ENCODE peak calls at places on chromosomes 4 and X, in four cellular contexts. Q, J, N and K are unnamed samples.
A peak's percentile ranks its signal among the peaks of the same experiment; 100 is the strongest.

GRCh38 chrX:141897690-141898089 is 6.0 kb upstream of the MAGEC1 start:
- DNase-seq in J (no peak), N (no peak), Q (no peak), K (no peak)

GRCh38 chrX:134738986-134739744 is 80.9 kb upstream of the PLAC1 start:
- DNase-seq in J (no peak), N (no peak), Q (no peak), K (no peak)

GRCh38 chr4:82790060-82790660 is 8.4 kb downstream of the SCD5 start:
- DNase-seq in Q (no peak), J (no peak), N (no peak), K (no peak)

GRCh38 chr4:1152284-1152683 is 20.1 kb downstream of the SPON2 start:
- DNase-seq in J (no peak), N (no peak), Q (no peak), K (no peak)

GRCh38 chr4:149838036-149838435 is 22.4 kb upstream of the IQCM start:
- DNase-seq in Q (no peak), N (no peak), J (no peak), K (no peak)

GRCh38 chr4:73853246-73853704 is at the start of gene PF4V1:
- DNase-seq in Q (no peak), J (peak; percentile 8), N (peak; percentile 76), K (peak; percentile 70)

GRCh38 chr4:84319124-84319523 is 180.0 kb downstream of the NKX6-1 start:
- DNase-seq in J (no peak), Q (no peak), N (no peak), K (peak; percentile 71)

GRCh38 chr4:25843340-25844097 is 19.3 kb downstream of the SEL1L3 start:
- DNase-seq in N (peak; percentile 63), J (no peak), Q (peak; percentile 20), K (peak; percentile 81)

GRCh38 chrX:107154787-107155620 is 36.4 kb upstream of the RBM41 start:
- DNase-seq in N (no peak), Q (no peak), J (no peak), K (no peak)

GRCh38 chr4:127188847-127189246 is 443.9 kb upstream of the INTU start:
- DNase-seq in Q (peak; percentile 42), J (peak; percentile 11), N (no peak), K (no peak)

GRCh38 chr4:184347251-184348239 is 126.8 kb downstream of the IRF2 start:
- DNase-seq in N (no peak), Q (no peak), J (peak; percentile 68), K (no peak)

GRCh38 chr4:144721994-144722393 is 76.0 kb downstream of the HHIP start:
- DNase-seq in N (no peak), J (no peak), Q (no peak), K (no peak)

GRCh38 chrX:40282901-40283674 is 185.3 kb upstream of the BCOR start:
- DNase-seq in N (no peak), Q (no peak), J (no peak), K (no peak)

GRCh38 chr4:67934628-67935027 is 28.7 kb downstream of the TMPRSS11A start:
- DNase-seq in N (no peak), Q (no peak), J (no peak), K (no peak)

GRCh38 chrX:9166566-9166909 is 132.6 kb upstream of the FAM9B start:
- DNase-seq in Q (no peak), J (no peak), N (no peak), K (no peak)

GRCh38 chrX:141278306-141278705 is 36.0 kb upstream of the SPANXC start:
- DNase-seq in J (peak; percentile 31), Q (peak; percentile 19), N (no peak), K (no peak)

GRCh38 chr4:139815646-139816601 is 150.3 kb downstream of the MGST2 start:
- DNase-seq in Q (peak; percentile 66), N (no peak), J (peak; percentile 29), K (no peak)

GRCh38 chr4:7874838-7875237 is 64.8 kb downstream of the AFAP1 start:
- DNase-seq in J (no peak), N (no peak), Q (no peak), K (no peak)

GRCh38 chr4:24278693-24279092 is 305.7 kb downstream of the DHX15 start:
- DNase-seq in N (no peak), Q (no peak), J (no peak), K (no peak)

GRCh38 chr4:163367651-163368050 is 24.0 kb downstream of the NPY5R start:
- DNase-seq in J (no peak), N (no peak), Q (no peak), K (no peak)

GRCh38 chr4:152981278-152981677 is 45.2 kb downstream of the FHDC1 start:
- DNase-seq in J (no peak), Q (no peak), N (no peak), K (no peak)

GRCh38 chr4:108725457-108725856 is 37.4 kb downstream of the ETNPPL start:
- DNase-seq in J (no peak), N (no peak), Q (no peak), K (no peak)

GRCh38 chr4:29310252-29310651 is 1409.9 kb upstream of the PCDH7 start:
- DNase-seq in Q (no peak), J (no peak), N (no peak), K (no peak)

GRCh38 chr4:118676128-118676527 is 9.1 kb upstream of the METTL14 start:
- DNase-seq in N (no peak), Q (no peak), J (no peak), K (no peak)

GRCh38 chrX:68307767-68308166 is 125.5 kb downstream of the OPHN1 start:
- DNase-seq in N (no peak), Q (no peak), J (no peak), K (no peak)

GRCh38 chrX:15749642-15750610 is 11.9 kb downstream of the CA5B start:
- DNase-seq in J (no peak), N (no peak), Q (no peak), K (no peak)

GRCh38 chrX:103215037-103215767 is at the start of gene BEX4:
- DNase-seq in J (peak; percentile 95), Q (peak; percentile 86), N (peak; percentile 87), K (peak; percentile 91)

GRCh38 chrX:9530848-9531274 is 66.0 kb downstream of the TBL1X start:
- DNase-seq in Q (peak; percentile 79), N (no peak), J (peak; percentile 94), K (peak; percentile 66)

GRCh38 chrX:5681159-5681558 is 547.5 kb downstream of the NLGN4X start:
- DNase-seq in Q (no peak), J (no peak), N (no peak), K (no peak)

GRCh38 chrX:53086464-53086863 is 4.3 kb downstream of the TSPYL2 start:
- DNase-seq in J (no peak), N (peak; percentile 74), Q (no peak), K (peak; percentile 85)

DNA sequence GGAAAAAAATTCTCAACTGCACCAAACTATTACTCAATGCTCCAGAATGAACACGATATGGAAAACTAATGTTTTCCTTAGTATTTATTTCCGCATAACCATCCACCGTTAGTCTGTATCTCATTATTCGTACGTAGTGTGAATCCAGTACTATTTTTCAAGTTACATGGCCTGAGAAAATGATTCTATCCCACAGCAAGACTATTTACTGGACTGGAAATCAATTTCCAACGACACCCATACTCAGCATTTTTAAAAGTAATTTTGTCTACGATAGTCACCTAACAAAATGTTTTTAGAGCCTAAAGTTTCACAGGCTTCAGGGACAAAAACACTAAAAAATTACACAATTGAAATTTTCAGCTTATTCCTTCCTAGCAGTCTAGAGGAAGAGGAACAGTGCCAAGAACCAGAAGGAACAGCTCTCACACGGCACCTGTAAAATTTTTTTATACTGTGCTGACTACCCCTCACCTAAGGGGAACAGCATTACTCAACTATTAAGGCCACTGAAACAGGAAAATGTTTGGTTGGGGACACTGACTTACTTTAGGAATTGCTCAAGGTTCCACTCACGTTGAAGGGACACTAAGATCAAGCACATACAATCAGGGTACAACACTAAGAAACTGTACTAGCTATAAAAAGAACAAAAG is 9.6 kb downstream of the UBE2D3 start:
- DNase-seq in Q (no peak), J (no peak), N (no peak), K (no peak)
- H3K4me1 ChIP-seq in Q (no peaks in the 10 kb centered on the region), J (peaks cover 54% of the 10 kb centered on the region), N (peaks cover 39% of the 10 kb centered on the region), K (peaks cover 98% of the 10 kb centered on the region)

GRCh38 chr4:41725254-41725653 is 23.3 kb downstream of the PHOX2B start:
- DNase-seq in J (no peak), Q (peak; percentile 32), N (no peak), K (no peak)
- TF ChIP-seq CTCF in J (no peak), Q (peak; percentile 66), N (no peak), K (no peak)

GRCh38 chr4:111632752-111633151 is 512.5 kb upstream of the FAM241A start:
- DNase-seq in J (no peak), Q (no peak), N (no peak), K (no peak)

GRCh38 chr4:111639120-111639519 is 506.1 kb upstream of the FAM241A start:
- DNase-seq in J (no peak), Q (no peak), N (no peak), K (no peak)

GRCh38 chr4:111633663-111634266 is 511.5 kb upstream of the FAM241A start:
- DNase-seq in Q (no peak), N (no peak), J (no peak), K (no peak)

GRCh38 chr4:111639876-111640275 is 505.4 kb upstream of the FAM241A start:
- DNase-seq in J (no peak), N (no peak), Q (no peak), K (no peak)

DNA sequence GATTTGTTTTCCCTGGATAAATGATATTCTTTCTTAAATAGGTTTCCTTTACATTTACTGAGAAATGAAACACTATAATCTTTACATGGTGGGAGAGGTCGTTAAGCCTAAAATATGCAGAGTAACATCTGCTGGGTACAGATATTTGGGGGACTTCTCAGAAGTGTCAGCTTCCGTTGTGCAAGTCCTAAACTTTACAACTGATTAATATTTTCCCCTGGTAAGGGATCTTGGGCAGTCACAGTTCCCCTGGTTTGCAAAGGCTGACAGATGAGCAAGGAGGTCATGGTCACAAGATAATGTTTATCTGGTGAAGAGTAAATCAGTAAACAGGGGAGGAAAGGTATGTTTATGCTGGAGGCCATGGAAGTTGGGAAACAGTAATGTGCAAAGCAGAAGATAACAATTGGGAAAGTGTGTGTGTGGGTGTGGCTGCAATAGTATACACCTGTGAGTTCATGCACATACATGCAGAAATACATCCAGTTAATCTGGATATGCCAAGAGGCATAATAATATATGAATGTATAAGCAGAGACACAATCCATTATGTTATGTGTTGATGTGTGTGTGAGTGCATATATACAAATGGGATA is 508.2 kb upstream of the FAM241A start:
- DNase-seq in Q (no peak), N (no peak), J (no peak), K (no peak)
- H3K4me1 ChIP-seq in Q (peaks cover 12% of the 10 kb centered on the region), N (no peaks in the 10 kb centered on the region), J (no peaks in the 10 kb centered on the region), K (no peaks in the 10 kb centered on the region)

GRCh38 chrX:124018031-124018430 is 56.5 kb downstream of the STAG2 start:
- DNase-seq in J (no peak), N (no peak), Q (no peak), K (no peak)
- TF ChIP-seq CTCF in J (peak; percentile 9), N (no peak), Q (peak; percentile 10), K (peak; percentile 7)